ENCODE peak calls at places on chromosomes 6 and 20, in ten cellular contexts. U, W, L, P, F, K, Z, V, R and C are unnamed samples.

GRCh38 chr6:84967389-84967788 is 203.0 kb upstream of the TBX18 start:
- DNase-seq in P (peak; percentile 49), F (no peak), U (no peak), V (no peak), W (no peak), L (no peak), Z (no peak), K (peak; percentile 70), R (no peak), C (no peak)

GRCh38 chr6:129312865-129313264 is 397.1 kb downstream of the ARHGAP18 start:
- DNase-seq in P (no peak), F (peak; percentile 98), W (no peak), R (no peak), Z (peak; percentile 25), U (no peak), L (no peak), V (no peak), K (peak; percentile 85), C (no peak)

GRCh38 chr6:168908887-168909286 is 344.8 kb downstream of the THBS2 start:
- DNase-seq in V (no peak), F (peak; percentile 37), R (no peak), W (no peak), P (no peak), L (no peak), Z (no peak), U (no peak), K (peak; percentile 94), C (no peak)

GRCh38 chr6:27280540-27281000 is 31.5 kb downstream of the POM121L2 start:
- DNase-seq in V (no peak), F (no peak), L (no peak), W (no peak), U (no peak), R (no peak), P (no peak), K (no peak), Z (no peak), C (no peak)

GRCh38 chr6:89828988-89829590 is 591 bp upstream of the CASP8AP2 start:
- DNase-seq in K (peak; percentile 54), L (no peak), R (no peak), Z (no peak), F (peak; percentile 40), U (no peak), W (peak; percentile 22), P (no peak), V (no peak), C (no peak)

GRCh38 chr20:49285233-49285668 is 7.4 kb upstream of the ZNFX1 start:
- DNase-seq in Z (no peak), L (no peak), W (no peak), P (no peak), R (no peak), V (no peak), K (no peak), F (no peak), U (no peak), C (no peak)

GRCh38 chr6:41092421-41093140 is 19.8 kb downstream of the NFYA start:
- DNase-seq in K (peak; percentile 54), P (no peak), Z (no peak), V (no peak), U (no peak), L (no peak), W (no peak), F (no peak), R (no peak), C (no peak)

GRCh38 chr6:16135078-16135477 is 6.2 kb downstream of the MYLIP start:
- DNase-seq in K (no peak), U (no peak), Z (no peak), W (no peak), R (no peak), F (no peak), P (no peak), V (no peak), L (no peak), C (no peak)

GRCh38 chr6:31657406-31658157 is 1.9 kb downstream of the APOM start:
- DNase-seq in W (no peak), R (no peak), Z (no peak), U (no peak), P (no peak), F (no peak), V (no peak), K (peak; percentile 44), L (no peak), C (no peak)

GRCh38 chr6:31660224-31660997 is at the start of gene C6orf47:
- DNase-seq in U (peak; percentile 90), P (peak; percentile 91), Z (peak; percentile 91), K (peak; percentile 91), R (peak; percentile 90), F (peak; percentile 66), L (peak; percentile 49), W (peak; percentile 85), V (peak; percentile 91), C (peak; percentile 72)

GRCh38 chr6:31658158-31658688 is 2.4 kb downstream of the C6orf47 start:
- DNase-seq in V (no peak), W (no peak), F (no peak), P (no peak), R (no peak), L (no peak), U (no peak), K (no peak), Z (no peak), C (no peak)

GRCh38 chr6:31659649-31660223 is 842 bp downstream of the C6orf47 start:
- DNase-seq in U (no peak), R (no peak), Z (no peak), K (peak; percentile 64), V (no peak), F (peak; percentile 54), P (no peak), L (no peak), W (no peak), C (no peak)

DNA sequence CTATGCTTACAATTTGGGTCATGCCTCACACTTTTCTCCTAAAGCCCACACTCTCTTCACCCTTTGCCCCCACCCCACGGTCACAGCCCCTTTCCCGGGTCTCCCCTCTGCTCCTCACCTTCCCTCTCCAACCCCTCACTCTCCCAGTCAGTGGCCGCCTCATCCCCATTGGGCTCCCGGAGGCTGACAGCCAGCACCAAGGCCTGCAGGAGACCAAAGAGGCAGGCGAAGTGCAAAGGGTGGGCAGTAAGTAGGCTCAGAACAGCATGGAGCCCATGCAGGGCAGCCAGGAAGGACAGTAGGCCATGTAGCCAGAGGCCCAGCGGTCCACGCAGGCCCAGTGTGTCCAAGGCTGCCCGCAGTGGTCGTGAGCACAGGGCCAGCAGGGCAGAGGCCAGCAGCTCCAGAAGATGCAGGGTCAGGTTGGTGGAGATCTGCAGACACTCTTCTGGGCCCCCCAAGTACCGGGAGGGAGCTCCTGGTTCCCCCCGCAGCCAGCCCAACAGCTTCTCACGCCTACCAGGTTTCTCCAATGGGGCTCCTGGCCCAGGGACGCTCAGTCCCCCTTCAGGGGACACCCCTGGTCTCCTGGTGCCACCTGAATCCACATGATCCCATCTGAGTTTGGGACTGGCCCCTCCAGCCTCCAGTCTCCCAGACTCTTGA is 1.5 kb downstream of the C6orf47 start:
- DNase-seq in R (no peak), F (no peak), K (no peak), V (no peak), U (no peak), W (no peak), Z (no peak), L (no peak), P (no peak), C (no peak)
- H3K4me3 ChIP-seq in R (peak overlapping the region; percentile 83), F (peak overlapping the region; percentile 79), K (peak overlapping the region; percentile 91), V (peak overlapping the region; percentile 79), U (peak overlapping the region; percentile 71), W (peak overlapping the region; percentile 50), Z (peak overlapping the region; percentile 90), L (peak overlapping the region; percentile 79), P (peak overlapping the region; percentile 85), C (peak overlapping the region; percentile 98)

GRCh38 chr20:44621325-44621724 is 30.2 kb downstream of the ADA start:
- DNase-seq in V (no peak), F (no peak), L (no peak), K (no peak), R (no peak), W (no peak), U (no peak), P (no peak), Z (no peak), C (no peak)

GRCh38 chr20:44624152-44624551 is 27.3 kb downstream of the ADA start:
- DNase-seq in V (no peak), F (no peak), Z (no peak), R (no peak), U (no peak), P (no peak), K (no peak), W (no peak), L (no peak), C (no peak)

GRCh38 chr20:44622501-44623270 is 28.8 kb downstream of the ADA start:
- DNase-seq in Z (no peak), R (no peak), W (no peak), V (no peak), P (no peak), F (no peak), L (no peak), K (no peak), U (no peak), C (no peak)

GRCh38 chr20:44620030-44620429 is 31.5 kb downstream of the ADA start:
- DNase-seq in P (no peak), V (no peak), L (no peak), U (no peak), Z (no peak), R (no peak), F (no peak), K (no peak), W (no peak), C (no peak)

DNA sequence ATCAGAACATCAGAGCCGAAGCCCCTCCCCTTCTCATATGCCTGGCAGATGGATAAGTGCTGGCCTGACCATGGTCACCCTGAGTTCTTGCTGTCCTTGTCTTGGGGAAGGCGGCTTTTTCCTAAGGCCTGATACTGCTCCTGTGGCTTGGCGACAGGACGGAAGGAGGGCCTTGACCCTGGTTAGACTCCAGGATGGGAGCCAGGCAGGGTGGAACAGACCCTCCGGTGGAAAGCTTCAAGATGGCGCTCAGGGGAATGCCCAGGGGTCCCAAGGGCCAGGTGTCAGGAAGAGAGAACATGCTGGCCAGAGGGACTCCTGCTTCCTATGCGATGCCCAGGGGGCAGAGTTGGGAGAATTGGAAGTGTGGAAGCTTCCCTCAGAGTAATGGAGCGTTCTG is 29.6 kb downstream of the ADA start:
- DNase-seq in R (no peak), U (no peak), W (no peak), V (no peak), F (no peak), Z (no peak), L (no peak), P (no peak), K (no peak), C (no peak)
- H3K4me1 ChIP-seq in R (peaks cover 12% of the 10 kb centered on the region), U (peaks cover 17% of the 10 kb centered on the region), W (no peaks in the 10 kb centered on the region), V (peaks cover 2% of the 10 kb centered on the region), F (no peaks in the 10 kb centered on the region), Z (peaks cover 10% of the 10 kb centered on the region), L (no peaks in the 10 kb centered on the region), P (no peaks in the 10 kb centered on the region), K (no peaks in the 10 kb centered on the region), C (peaks cover 21% of the 10 kb centered on the region)

GRCh38 chr6:144551339-144551738 is 266.2 kb downstream of the UTRN start:
- DNase-seq in Z (no peak), F (no peak), U (no peak), K (no peak), V (no peak), W (no peak), P (no peak), L (no peak), R (no peak), C (no peak)

GRCh38 chr6:144546807-144547206 is 261.7 kb downstream of the UTRN start:
- DNase-seq in L (no peak), F (no peak), R (no peak), Z (no peak), U (no peak), W (no peak), V (no peak), P (no peak), K (no peak), C (no peak)

GRCh38 chr6:144550392-144550791 is 265.3 kb downstream of the UTRN start:
- DNase-seq in V (no peak), P (no peak), F (no peak), K (no peak), L (no peak), R (no peak), W (no peak), Z (no peak), U (no peak), C (no peak)

GRCh38 chr6:144547409-144547808 is 262.3 kb downstream of the UTRN start:
- DNase-seq in W (no peak), R (no peak), K (peak; percentile 69), P (no peak), L (no peak), Z (no peak), U (no peak), V (no peak), F (no peak), C (no peak)

GRCh38 chr6:144548525-144548924 is 263.4 kb downstream of the UTRN start:
- DNase-seq in W (no peak), V (no peak), P (no peak), F (no peak), K (no peak), U (no peak), L (no peak), Z (no peak), R (no peak), C (no peak)
- H3K4me3 ChIP-seq in W (no peak overlapping the region), V (no peak overlapping the region), P (peak overlapping the region; percentile 49), F (no peak overlapping the region), K (no peak overlapping the region), U (no peak overlapping the region), L (no peak overlapping the region), Z (no peak overlapping the region), R (no peak overlapping the region), C (no peak overlapping the region)

DNA sequence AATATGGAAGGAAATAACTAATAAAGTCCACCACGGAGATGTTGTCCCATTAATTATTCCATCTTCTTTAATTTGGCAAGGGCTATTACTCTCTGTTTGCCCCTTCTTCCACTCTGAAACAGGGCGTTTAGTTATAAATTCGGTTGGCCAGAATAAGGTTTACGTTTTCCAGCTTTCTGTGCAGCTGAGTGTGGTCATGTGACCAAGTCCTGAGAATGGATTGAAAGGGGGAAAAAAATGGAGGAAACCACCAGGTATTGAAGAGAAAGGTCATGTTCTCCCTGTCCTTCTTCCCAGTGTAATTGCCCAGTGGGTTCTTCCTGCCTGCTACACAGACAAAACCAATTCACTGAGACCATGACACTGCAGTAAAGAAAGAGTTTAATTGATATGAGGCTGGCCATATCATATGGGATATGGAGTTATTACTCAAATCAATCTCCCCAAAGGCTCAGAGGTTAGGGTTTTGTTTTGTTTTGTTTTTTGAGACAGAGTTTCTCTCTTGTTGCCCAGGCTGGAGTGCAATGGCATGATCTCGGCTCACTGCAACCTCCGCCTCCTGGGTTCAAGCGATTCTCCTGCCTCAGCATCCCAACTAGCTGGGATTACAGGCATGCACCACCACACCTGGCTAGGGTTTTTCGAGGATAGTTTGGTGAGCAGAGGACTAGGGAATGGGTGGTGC is 14.3 kb upstream of the TBC1D22B start:
- DNase-seq in W (no peak), L (no peak), Z (no peak), V (no peak), K (no peak), R (no peak), U (no peak), F (no peak), P (no peak), C (no peak)
- H3K4me1 ChIP-seq in W (peaks cover 19% of the 10 kb centered on the region), L (peaks cover 10% of the 10 kb centered on the region), Z (peaks cover 65% of the 10 kb centered on the region), V (peaks cover 51% of the 10 kb centered on the region), K (peaks cover 76% of the 10 kb centered on the region), R (peaks cover 25% of the 10 kb centered on the region), U (peaks cover 59% of the 10 kb centered on the region), F (peaks cover 46% of the 10 kb centered on the region), P (peaks cover 5% of the 10 kb centered on the region), C (peaks cover 11% of the 10 kb centered on the region)